ENCODE peak calls at places on chromosomes 6 and 20, in six cellular contexts. D is neural progenitor cell, K is HEK293T, S is natural killer cell, Z is T-helper 2 cell, H is T-helper 9 cell. V is an unnamed sample.

GRCh38 chr20:32830437-32830836 is 10.7 kb downstream of the MAPRE1 start:
- DNase-seq in D (no peak), K (no peak), S (no peak), Z (no peak), H (no peak), V (peak; percentile 22)

GRCh38 chr20:17654649-17655285 is 27.3 kb downstream of the RRBP1 start:
- DNase-seq in D (peak; percentile 78), K (peak; percentile 51), S (no peak), Z (no peak), H (peak; percentile 11), V (peak; percentile 52)

GRCh38 chr20:62806383-62807050 is 1.9 kb downstream of the OGFR start:
- DNase-seq in D (no peak), K (no peak), S (no peak), Z (no peak), H (no peak), V (no peak)

GRCh38 chr20:44098256-44098630 is 88.7 kb downstream of the JPH2 start:
- DNase-seq in D (no peak), K (no peak), S (no peak), Z (no peak), H (no peak), V (no peak)

GRCh38 chr20:8318999-8319614 is 187.0 kb downstream of the PLCB1 start:
- DNase-seq in D (no peak), K (no peak), S (no peak), Z (no peak), H (no peak), V (no peak)

GRCh38 chr20:14612389-14612788 is 275.0 kb upstream of the FLRT3 start:
- DNase-seq in D (no peak), K (no peak), S (no peak), Z (no peak), H (no peak), V (no peak)

GRCh38 chr6:158043008-158043407 is 61.3 kb downstream of the SYNJ2 start:
- DNase-seq in D (no peak), K (no peak), S (no peak), Z (no peak), H (no peak), V (no peak)

GRCh38 chr6:16403831-16404230 is 165.4 kb downstream of the GMPR start:
- DNase-seq in D (no peak), K (no peak), S (no peak), Z (no peak), H (no peak), V (no peak)

GRCh38 chr6:55636406-55637102 is 57.6 kb upstream of the HMGCLL1 start:
- DNase-seq in D (no peak), K (no peak), S (no peak), Z (no peak), H (no peak), V (no peak)

GRCh38 chr6:31718294-31718693 is 3.1 kb downstream of the LY6G6D start:
- DNase-seq in D (no peak), K (no peak), S (no peak), Z (no peak), H (no peak), V (peak; percentile 78)

GRCh38 chr6:40520683-40521082 is 66.5 kb downstream of the LRFN2 start:
- DNase-seq in D (no peak), K (no peak), S (no peak), Z (no peak), H (no peak), V (no peak)

GRCh38 chr6:96157018-96157565 is 141.3 kb downstream of the FUT9 start:
- DNase-seq in D (no peak), K (no peak), S (no peak), Z (no peak), H (no peak), V (no peak)

GRCh38 chr6:36024154-36024760 is at the start of gene SLC26A8:
- DNase-seq in D (peak; percentile 50), K (no peak), S (no peak), Z (no peak), H (no peak), V (no peak)

GRCh38 chr20:33291416-33291815 is 8.4 kb downstream of the BPIFB1 start:
- DNase-seq in D (no peak), K (no peak), S (no peak), Z (no peak), H (no peak), V (no peak)

GRCh38 chr20:10239954-10240353 is 21.3 kb downstream of the SNAP25 start:
- DNase-seq in D (no peak), K (no peak), S (no peak), Z (no peak), H (no peak), V (peak; percentile 27)

GRCh38 chr6:8535505-8535904 is 100.2 kb upstream of the SLC35B3 start:
- DNase-seq in D (no peak), K (no peak), S (no peak), Z (no peak), H (no peak), V (no peak)

GRCh38 chr6:5205877-5206840 is 54.6 kb downstream of the LYRM4 start:
- DNase-seq in D (no peak), K (peak; percentile 17), S (no peak), Z (no peak), H (no peak), V (peak; percentile 11)

GRCh38 chr20:50192364-50193168 is 1.9 kb downstream of the CEBPB start:
- DNase-seq in D (peak; percentile 78), K (peak; percentile 77), S (peak; percentile 72), Z (peak; percentile 76), H (peak; percentile 67), V (peak; percentile 85)

GRCh38 chr6:43628392-43629103 is 516 bp downstream of the GTPBP2 start:
- DNase-seq in D (peak; percentile 76), K (peak; percentile 51), S (peak; percentile 33), Z (peak; percentile 22), H (peak; percentile 21), V (peak; percentile 62)

GRCh38 chr6:169479783-169480495 is 221.9 kb downstream of the WDR27 start:
- DNase-seq in D (no peak), K (no peak), S (no peak), Z (no peak), H (no peak), V (no peak)

GRCh38 chr6:46927066-46927465 is 5.3 kb upstream of the ADGRF5 start:
- DNase-seq in D (no peak), K (no peak), S (no peak), Z (no peak), H (no peak), V (no peak)

GRCh38 chr6:9745476-9745875 is 669.4 kb downstream of the TFAP2A start:
- DNase-seq in D (no peak), K (no peak), S (no peak), Z (no peak), H (no peak), V (no peak)

GRCh38 chr20:63091901-63092659 is 85.3 kb upstream of the BHLHE23 start:
- DNase-seq in D (no peak), K (no peak), S (no peak), Z (no peak), H (no peak), V (peak; percentile 4)

GRCh38 chr6:154057098-154057497 is 18.1 kb downstream of the OPRM1 start:
- DNase-seq in D (no peak), K (no peak), S (no peak), Z (no peak), H (no peak), V (no peak)